ENCODE peak calls at places on chromosomes 4 and X, in four cellular contexts. U is K562, Z is GM12878, V is HepG2. W is an unnamed sample.

GRCh38 chr4:78704317-78704716 is 71.8 kb upstream of the BMP2K start:
- DNase-seq in Z (no peak), V (no peak), U (no peak), W (no peak)

GRCh38 chr4:150238591-150238990 is 160.3 kb downstream of the DCLK2 start:
- DNase-seq in Z (no peak), U (no peak), V (no peak), W (no peak)

GRCh38 chr4:128663325-128663724 is 146.2 kb upstream of the JADE1 start:
- DNase-seq in Z (peak), U (no peak), V (no peak), W (no peak)

GRCh38 chr4:38930199-38930598 is 62.6 kb downstream of the FAM114A1 start:
- DNase-seq in V (no peak), U (no peak), Z (no peak), W (no peak)

GRCh38 chrX:10239611-10240064 is 82.9 kb downstream of the CLCN4 start:
- DNase-seq in Z (no peak), U (no peak), V (no peak), W (no peak)

GRCh38 chrX:150364347-150365050 is 1.4 kb downstream of the MAMLD1 start:
- DNase-seq in U (no peak), Z (no peak), V (no peak), W (no peak)

GRCh38 chr4:76772498-76773106 is 125.3 kb downstream of the SOWAHB start:
- DNase-seq in U (peak), Z (peak), V (no peak), W (no peak)

GRCh38 chr4:131081069-131081468 is 1985.1 kb downstream of the C4orf33 start:
- DNase-seq in U (no peak), Z (no peak), V (no peak), W (no peak)

GRCh38 chr4:145774473-145774872 is 94.5 kb downstream of the C4orf51 start:
- DNase-seq in V (no peak), Z (no peak), U (no peak), W (no peak)

GRCh38 chrX:19602866-19603620 is 87.7 kb upstream of the MAP3K15 start:
- DNase-seq in Z (no peak), U (peak), V (no peak), W (no peak)

GRCh38 chrX:15202458-15203177 is 67.3 kb downstream of the ASB9 start:
- DNase-seq in Z (peak), U (no peak), V (no peak), W (no peak)

GRCh38 chrX:153689654-153690465 is 2.1 kb downstream of the SLC6A8 start:
- DNase-seq in V (no peak), U (peak), Z (no peak), W (no peak)

GRCh38 chr4:47337893-47338292 is 125.6 kb downstream of the COMMD8 start:
- DNase-seq in U (no peak), Z (no peak), V (no peak), W (no peak)

DNA sequence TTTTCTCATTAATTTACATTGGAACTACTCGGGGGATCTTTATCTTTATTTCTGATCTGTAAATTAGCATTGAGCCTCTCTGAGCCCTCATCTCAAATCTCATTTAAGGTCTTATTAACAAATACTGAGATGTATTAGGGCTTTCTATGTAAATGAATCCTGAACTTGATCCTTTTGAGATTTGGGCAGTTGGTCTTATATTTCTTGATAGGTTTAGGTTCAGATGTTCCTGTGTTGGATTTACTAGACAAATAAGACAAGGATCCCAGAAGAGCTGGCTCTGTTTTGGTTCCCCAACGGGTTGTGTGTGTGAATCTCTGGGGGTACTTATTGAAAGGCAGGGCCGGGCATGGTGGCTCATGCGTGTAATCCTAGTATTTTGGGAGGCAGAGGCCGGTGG is 36.1 kb downstream of the LONRF3 start:
- DNase-seq in V (no peak), U (no peak), Z (no peak), W (no peak)
- TF ChIP-seq BRCA1 in V (no peak), U (no peak), Z (no peak), W (no peak)

GRCh38 chr4:4518747-4519146 is 23.1 kb downstream of the STX18 start:
- DNase-seq in U (no peak), Z (no peak), V (no peak), W (no peak)
- TF ChIP-seq SRF in U (no peak), Z (no peak), V (no peak), W (no peak)

DNA sequence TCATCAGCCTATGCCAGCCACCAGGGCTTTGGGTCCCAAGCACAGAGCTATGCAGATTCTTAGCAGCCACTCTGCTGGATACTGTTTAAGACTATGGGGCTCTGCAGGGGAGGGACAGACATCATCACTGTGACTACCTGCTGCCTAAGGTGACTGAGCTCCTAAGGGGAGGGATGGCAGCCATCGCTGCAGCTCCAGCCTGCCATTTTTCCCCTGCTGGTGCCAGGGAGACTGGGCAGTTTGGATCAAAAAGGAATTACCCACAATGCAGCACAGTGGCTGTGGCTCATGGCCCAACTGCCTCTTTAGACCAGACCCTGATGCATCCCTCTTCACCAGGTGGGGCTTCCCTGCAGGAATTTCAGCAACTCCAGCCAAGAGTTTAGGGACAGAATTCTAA is 28.6 kb upstream of the INPP4B start:
- DNase-seq in U (no peak), Z (no peak), V (no peak), W (no peak)
- TF ChIP-seq BRCA1 in U (no peak), Z (no peak), V (no peak), W (no peak)

DNA sequence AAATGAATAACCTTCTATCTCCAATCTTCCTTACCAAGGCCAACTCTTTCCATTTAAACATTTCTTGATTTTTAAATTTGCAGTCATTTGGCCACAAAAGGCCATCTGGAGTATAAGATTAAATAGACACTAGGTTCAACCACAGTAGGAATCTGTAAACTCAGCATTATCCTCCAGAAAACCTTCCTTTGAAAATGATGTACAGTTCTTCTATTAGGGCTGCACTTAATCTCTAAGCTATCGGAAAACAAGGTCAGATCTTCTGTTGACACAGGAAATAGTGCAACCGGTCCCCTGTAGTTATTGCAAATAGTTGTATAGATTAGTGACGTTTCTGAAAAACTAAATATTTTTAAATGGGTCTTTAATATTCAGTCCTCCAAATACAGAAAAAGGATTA is 359.0 kb upstream of the ATOH1 start:
- DNase-seq in U (no peak), Z (no peak), V (peak), W (no peak)
- TF ChIP-seq SRF in U (no peak), Z (no peak), V (no peak), W (no peak)

GRCh38 chr4:126733301-126733700 is 899.5 kb upstream of the INTU start:
- DNase-seq in V (no peak), Z (no peak), U (peak), W (no peak)

GRCh38 chr4:126731062-126731461 is 901.7 kb upstream of the INTU start:
- DNase-seq in Z (no peak), V (no peak), U (no peak), W (no peak)

GRCh38 chr4:126727461-126727860 is 905.3 kb upstream of the INTU start:
- DNase-seq in V (no peak), U (no peak), Z (no peak), W (no peak)
- TF ChIP-seq BRCA1 in V (no peak), U (no peak), Z (no peak), W (no peak)

GRCh38 chr4:56186808-56187523 is 200.3 kb downstream of the AASDH start:
- DNase-seq in V (no peak), U (no peak), Z (no peak), W (no peak)
- TF ChIP-seq SRF in V (no peak), U (no peak), Z (no peak), W (no peak)

DNA sequence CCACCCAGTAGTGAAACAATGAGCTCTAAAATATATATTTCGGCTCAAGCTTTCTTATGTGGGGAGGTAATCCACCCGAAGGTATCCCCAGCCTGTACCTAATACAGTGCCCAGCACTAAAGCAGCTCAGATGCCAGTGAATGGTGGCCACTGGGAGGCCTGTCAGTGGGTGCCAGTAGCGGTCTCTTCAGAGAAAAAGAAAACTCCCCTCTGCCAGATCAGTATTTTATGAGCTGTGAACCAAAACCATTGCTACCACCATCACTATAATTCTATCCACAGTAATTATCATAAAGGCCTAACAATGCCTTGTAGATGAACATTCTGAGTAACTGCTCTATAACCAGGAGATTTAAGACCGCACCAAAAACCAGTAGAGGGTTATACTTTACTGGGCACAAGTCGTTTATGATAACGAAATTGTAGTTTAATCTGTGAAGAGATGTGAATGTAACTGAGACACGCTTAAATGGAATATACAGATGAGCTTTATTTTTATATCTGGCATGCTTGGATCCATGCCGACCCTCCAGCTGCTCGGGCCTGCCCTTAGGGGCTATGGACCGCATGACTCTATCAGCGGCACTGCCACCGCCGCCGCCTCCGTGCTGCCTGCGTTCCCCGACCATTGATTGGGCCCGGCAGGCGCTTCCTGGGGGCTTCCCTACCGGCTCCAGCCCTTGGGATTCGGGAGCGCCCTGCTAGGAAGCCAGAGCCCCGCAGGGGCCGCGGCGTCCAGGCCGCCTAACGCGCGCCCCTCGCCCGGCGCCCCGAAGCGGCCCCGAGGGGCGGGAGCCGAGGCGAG is 586 bp upstream of the NFKB1 start:
- DNase-seq in V (peak), U (peak), Z (no peak), W (no peak)
- TF ChIP-seq BRCA1 in V (no peak), U (no peak), Z (no peak), W (no peak)

DNA sequence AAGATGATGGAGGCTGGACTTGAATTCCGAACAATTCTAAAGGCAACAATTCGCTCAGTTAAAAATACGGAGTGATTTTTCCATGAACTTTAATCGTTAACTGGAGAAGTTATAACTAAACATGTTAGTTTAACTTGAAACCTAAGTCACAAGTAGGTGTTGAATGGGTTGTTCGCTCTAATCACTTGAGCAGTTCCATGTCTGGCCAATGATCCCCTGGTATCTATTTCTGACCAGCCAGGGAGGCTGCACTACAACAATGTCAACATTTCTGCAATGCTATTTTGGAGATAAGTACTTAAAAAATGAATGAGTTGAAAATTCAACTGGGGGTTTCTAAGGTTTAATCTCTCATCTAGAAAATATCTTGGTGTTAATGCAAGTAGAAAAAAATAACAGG is 112.5 kb downstream of the NR3C2 start:
- DNase-seq in V (no peak), Z (no peak), U (no peak), W (no peak)
- TF ChIP-seq SRF in V (no peak), Z (no peak), U (no peak), W (no peak)

GRCh38 chr4:13546374-13546854 is 2.1 kb upstream of the NKX3-2 start:
- DNase-seq in V (no peak), U (no peak), Z (no peak), W (no peak)
- TF ChIP-seq BRCA1 in V (no peak), U (no peak), Z (no peak), W (no peak)

W was measured in H1.